ENCODE peak calls at places on chromosome 16, in eight cellular contexts. T is heart right ventricle, E is cardiac fibroblast, L is AG04450, X is left ventricle myocardium inferior, A is ovary, S is GM23338, W is AG04449. P is an unnamed sample.

GRCh38 chr16:87310610-87311009 is 6.6 kb downstream of the C16orf95 start:
- DNase-seq in T (no peak), E (no peak), L (no peak), X (no peak), A (no peak), S (no peak), W (no peak), P (no peak)

GRCh38 chr16:53056528-53056881 is 1.7 kb downstream of the CHD9 start:
- DNase-seq in T (no peak), E (peak), L (no peak), X (no peak), A (no peak), S (no peak), W (no peak), P (no peak)

GRCh38 chr16:16027728-16028310 is 78.4 kb downstream of the ABCC1 start:
- DNase-seq in T (no peak), E (no peak), L (no peak), X (no peak), A (no peak), S (no peak), W (no peak), P (no peak)

GRCh38 chr16:75764154-75764768 is 38.0 kb upstream of the CPHXL start:
- DNase-seq in T (no peak), E (peak), L (peak), X (no peak), A (peak), S (peak), W (peak), P (peak)

GRCh38 chr16:89921699-89922476 is 1.3 kb upstream of the TUBB3 start:
- DNase-seq in T (peak), E (peak), L (peak), X (peak), A (peak), S (peak), W (peak), P (peak)

GRCh38 chr16:85908444-85908843 is 9.5 kb downstream of the IRF8 start:
- DNase-seq in T (no peak), E (no peak), L (no peak), X (no peak), A (no peak), S (no peak), W (no peak), P (no peak)

GRCh38 chr16:86751081-86752030 is 173.0 kb downstream of the FOXL1 start:
- DNase-seq in T (no peak), E (peak), L (peak), X (no peak), A (no peak), S (no peak), W (no peak), P (no peak)

GRCh38 chr16:642189-643049 is 791 bp downstream of the MCRIP2 start:
- DNase-seq in T (peak), E (no peak), L (no peak), X (peak), A (peak), S (peak), W (no peak), P (no peak)

GRCh38 chr16:53370827-53371226 is 63.4 kb upstream of the RBL2 start:
- DNase-seq in T (no peak), E (no peak), L (no peak), X (no peak), A (no peak), S (no peak), W (no peak), P (no peak)

GRCh38 chr16:72110662-72111615 is 17.3 kb downstream of the DHX38 start:
- DNase-seq in T (no peak), E (no peak), L (no peak), X (no peak), A (no peak), S (no peak), W (no peak), P (no peak)

GRCh38 chr16:69732101-69732500 is 5.7 kb upstream of the NQO1 start:
- DNase-seq in T (no peak), E (no peak), L (no peak), X (no peak), A (no peak), S (no peak), W (no peak), P (no peak)

GRCh38 chr16:19657831-19658230 is 60.2 kb downstream of the KNOP1 start:
- DNase-seq in T (no peak), E (no peak), L (no peak), X (no peak), A (no peak), S (no peak), W (no peak), P (no peak)

GRCh38 chr16:19655242-19655777 is 62.7 kb downstream of the KNOP1 start:
- DNase-seq in T (no peak), E (no peak), L (no peak), X (no peak), A (no peak), S (no peak), W (no peak), P (no peak)

GRCh38 chr16:19662351-19662750 is 55.7 kb downstream of the KNOP1 start:
- DNase-seq in T (no peak), E (no peak), L (no peak), X (no peak), A (no peak), S (peak), W (no peak), P (no peak)

GRCh38 chr16:19660432-19660831 is 57.6 kb downstream of the KNOP1 start:
- DNase-seq in T (no peak), E (no peak), L (no peak), X (no peak), A (no peak), S (no peak), W (no peak), P (no peak)

DNA sequence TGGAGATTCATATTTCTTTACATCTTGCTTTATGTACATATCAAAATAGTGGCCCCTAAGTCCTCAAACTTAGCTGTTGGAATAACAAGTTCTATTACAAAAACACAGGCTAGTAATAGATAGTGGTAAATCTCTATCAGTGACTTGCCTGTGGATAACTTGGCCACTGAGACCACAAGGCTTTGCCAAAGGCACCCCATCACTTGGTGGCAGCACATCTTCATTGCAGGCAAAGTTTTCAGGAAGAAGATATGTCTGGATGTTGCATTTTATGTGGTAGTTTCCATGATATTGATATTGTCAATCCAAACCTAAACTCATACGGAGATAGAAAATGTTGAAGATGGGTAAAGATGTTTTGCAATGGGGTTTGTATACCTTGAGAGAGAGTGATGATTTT is 58.5 kb downstream of the KNOP1 start:
- DNase-seq in T (no peak), E (no peak), L (no peak), X (no peak), A (no peak), S (no peak), W (no peak), P (no peak)
- H3K4me3 ChIP-seq in T (no peak), E (no peak), L (no peak), X (no peak), A (no peak), S (no peak), W (no peak), P (no peak)

DNA sequence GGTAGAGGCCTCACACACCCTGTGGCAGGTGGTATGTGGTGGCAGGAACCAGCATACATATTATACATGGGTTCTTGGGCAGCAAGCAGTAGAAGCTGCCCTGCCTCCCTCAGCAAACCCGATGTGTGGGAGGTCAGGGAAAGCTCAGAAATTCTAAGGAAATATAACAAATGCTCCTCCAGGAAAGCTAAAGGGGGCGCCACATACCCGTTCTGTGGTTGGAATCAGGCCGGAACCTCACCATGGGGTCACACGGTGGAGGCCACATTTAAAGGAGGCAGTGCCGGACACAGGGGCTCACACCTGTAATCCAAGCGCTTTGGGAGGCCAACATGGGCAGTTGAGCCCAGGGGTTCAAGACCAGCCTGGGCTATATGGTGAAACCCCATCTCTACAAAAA is 12.4 kb upstream of the KATNB1 start:
- DNase-seq in T (no peak), E (peak), L (no peak), X (no peak), A (no peak), S (peak), W (no peak), P (no peak)
- TF ChIP-seq CTCF in T (no peak), E (peak), L (no peak), X (no peak), A (no peak), S (peak), W (no peak), P (peak)

DNA sequence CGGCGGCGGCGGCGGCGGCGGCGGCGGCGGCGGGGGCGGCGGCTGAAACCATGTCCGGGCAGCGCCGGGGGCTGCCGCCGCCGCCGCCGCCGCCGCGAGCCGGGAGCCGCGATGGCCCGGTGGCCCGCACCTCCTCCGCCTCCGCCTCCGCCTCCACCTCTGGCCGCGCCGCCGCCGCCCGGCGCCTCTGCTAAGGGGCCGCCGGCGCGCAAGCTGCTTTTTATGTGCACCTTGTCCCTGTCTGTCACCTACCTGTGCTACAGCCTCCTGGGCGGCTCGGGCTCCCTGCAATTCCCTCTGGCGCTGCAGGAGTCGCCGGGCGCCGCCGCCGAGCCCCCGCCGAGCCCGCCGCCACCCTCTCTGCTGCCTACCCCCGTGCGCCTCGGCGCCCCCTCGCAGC is 548 bp downstream of the HS3ST4 start:
- DNase-seq in T (peak), E (no peak), L (no peak), X (no peak), A (no peak), S (peak), W (no peak), P (no peak)
- H3K4me3 ChIP-seq in T (peak), E (no peak), L (no peak), X (peak), A (no peak), S (peak), W (no peak), P (peak)

GRCh38 chr16:56630134-56630533 is 2.3 kb upstream of the MT1M start:
- DNase-seq in T (no peak), E (no peak), L (no peak), X (no peak), A (no peak), S (no peak), W (no peak), P (no peak)
- TF ChIP-seq CTCF in T (no peak), E (no peak), L (no peak), X (no peak), A (no peak), S (no peak), W (no peak), P (no peak)

DNA sequence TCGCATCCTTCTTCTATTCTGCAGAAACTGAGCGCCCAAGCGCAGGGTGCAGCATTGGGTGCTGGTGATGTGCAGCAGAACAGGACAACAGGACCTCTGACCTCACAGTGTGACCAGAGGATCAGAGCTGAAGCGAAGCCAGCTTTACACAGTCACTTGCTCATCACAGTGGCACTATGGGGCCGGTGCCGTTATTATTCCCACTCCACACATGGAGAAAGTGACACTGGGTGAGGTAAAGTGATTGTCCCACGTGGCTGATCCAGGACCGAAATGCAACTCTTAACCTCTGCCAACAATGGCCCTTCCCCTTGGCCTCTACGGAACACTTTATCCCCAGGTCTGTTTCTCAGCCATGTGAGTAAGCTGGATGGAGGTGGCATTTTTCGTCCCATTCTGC is 171.2 kb downstream of the C16orf78 start:
- DNase-seq in T (no peak), E (no peak), L (no peak), X (no peak), A (no peak), S (no peak), W (no peak), P (no peak)
- H3K4me3 ChIP-seq in T (no peak), E (no peak), L (no peak), X (no peak), A (no peak), S (no peak), W (no peak), P (no peak)

DNA sequence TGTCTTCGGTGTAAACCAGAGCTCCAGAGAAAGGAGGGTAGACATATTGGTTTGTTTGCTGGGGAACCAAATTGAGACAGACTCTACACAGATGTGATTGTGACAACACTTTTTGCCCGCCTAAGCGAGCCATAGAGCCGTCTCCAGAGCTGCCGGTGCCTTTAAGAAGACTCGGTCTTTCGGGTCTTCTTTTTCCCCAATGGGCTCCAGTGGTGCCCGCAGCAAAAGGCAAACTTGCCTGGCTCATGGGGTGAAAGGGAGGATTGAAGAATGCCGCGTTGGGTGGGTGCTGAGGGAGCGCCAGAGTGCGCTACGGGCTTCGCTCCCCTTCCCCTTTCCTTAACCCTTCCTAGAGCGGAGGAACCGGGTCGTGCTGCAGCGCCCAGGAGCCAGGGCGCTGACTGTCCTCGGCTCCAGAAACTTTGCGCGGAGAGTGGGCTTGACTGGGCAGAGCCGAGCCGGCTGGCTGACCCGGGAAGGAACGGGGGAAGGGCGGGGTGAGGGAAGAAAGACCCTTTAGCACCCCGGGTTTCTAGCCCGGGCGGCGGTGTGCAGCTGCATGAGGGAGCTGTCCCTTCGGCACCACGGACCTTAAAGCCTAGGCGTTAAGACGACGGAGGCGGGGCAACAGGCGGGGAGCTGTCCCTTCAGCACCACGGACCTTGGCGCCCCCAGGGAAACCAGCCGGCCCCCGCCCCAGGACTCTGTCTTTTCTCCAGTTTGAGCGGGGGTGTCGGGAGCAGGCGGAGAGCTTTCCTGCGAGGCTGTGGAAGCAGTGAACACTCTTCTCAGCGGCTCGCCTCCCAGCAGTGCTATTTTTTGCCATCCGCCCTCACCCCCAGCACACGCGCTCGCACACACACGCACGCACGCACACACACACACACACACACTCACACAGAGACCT is at the start of gene CACNG3:
- DNase-seq in T (peak), E (peak), L (no peak), X (peak), A (no peak), S (peak), W (no peak), P (no peak)
- TF ChIP-seq CTCF in T (no peak), E (no peak), L (no peak), X (no peak), A (no peak), S (no peak), W (no peak), P (no peak)

P was measured in epithelial cell of proximal tubule.